ENCODE peak calls at places on chromosomes 12 and 14, in nine cellular contexts. W is fibroblast of the aortic adventitia; M is GM04504; V is stimulated activated naive CD8-positive, alpha-beta T cell treated with anti-CD3 and anti-CD28 coated beads, Interleukin-15, Interleukin-2, amounts not matched to agents 100 U/mL and 50 U/mL, for 24 hours; C is GM19239; U is NCI-H510A treated with DMSO at 0.1 percent for 48 hours; T is nucleus accumbens; H is WTC11; G is GM04503. R is an unnamed sample.

GRCh38 chr14:72243894-72244293 is 311.7 kb downstream of the RGS6 start:
- DNase-seq in W (no peak), M (no peak), V (no peak), C (no peak), U (no peak), T (no peak), H (no peak), G (no peak), R (no peak)

GRCh38 chr12:50077099-50077498 is 8.0 kb upstream of the SMARCD1 start:
- DNase-seq in W (no peak), M (no peak), V (no peak), C (no peak), U (no peak), T (no peak), H (no peak), G (no peak), R (no peak)

GRCh38 chr12:33488036-33488435 is 48.4 kb upstream of the SYT10 start:
- DNase-seq in W (no peak), M (no peak), V (no peak), C (no peak), U (no peak), T (no peak), H (no peak), G (no peak), R (no peak)

GRCh38 chr12:94100990-94101901 is 47.1 kb upstream of the PLXNC1 start:
- DNase-seq in W (peak), M (no peak), V (peak), C (peak), U (peak), T (peak), H (peak), G (no peak), R (peak)

GRCh38 chr12:75959506-75959905 is 72.1 kb downstream of the PHLDA1 start:
- DNase-seq in W (no peak), M (no peak), V (no peak), C (no peak), U (no peak), T (no peak), H (no peak), G (no peak), R (peak)

GRCh38 chr12:27163894-27164293 is 80.2 kb upstream of the STK38L start:
- DNase-seq in W (no peak), M (no peak), V (no peak), C (no peak), U (no peak), T (no peak), H (no peak), G (no peak), R (no peak)

GRCh38 chr12:107957459-107957858 is 171.6 kb upstream of the WSCD2 start:
- DNase-seq in W (no peak), M (no peak), V (no peak), C (no peak), U (no peak), T (no peak), H (no peak), G (no peak), R (no peak)

GRCh38 chr12:70652451-70652850 is 15.2 kb upstream of the PTPRB start:
- DNase-seq in W (no peak), M (no peak), V (no peak), C (no peak), U (no peak), T (no peak), H (no peak), G (no peak), R (no peak)

GRCh38 chr14:74512431-74512830 is 18.9 kb downstream of the ISCA2 start:
- DNase-seq in W (no peak), M (no peak), V (no peak), C (no peak), U (no peak), T (no peak), H (no peak), G (no peak), R (no peak)

GRCh38 chr14:57578427-57579220 is 85.0 kb upstream of the CCDC198 start:
- DNase-seq in W (no peak), M (no peak), V (no peak), C (no peak), U (no peak), T (no peak), H (no peak), G (no peak), R (no peak)

GRCh38 chr12:83470749-83471148 is 784.0 kb downstream of the TMTC2 start:
- DNase-seq in W (no peak), M (no peak), V (no peak), C (no peak), U (peak), T (no peak), H (no peak), G (no peak), R (no peak)

R was measured in AG10803.